ENCODE peak calls at places on chromosomes 13 and 19, in nine cellular contexts. P is adrenal gland, A is fibroblast of pulmonary artery, D is cardiac fibroblast, Q is spleen, E is CD14-positive monocyte, L is neural progenitor cell, N is right atrium auricular region, K is activated B cell treated with CpG ODN at 0.5 μM for 24 hours. C is an unnamed sample.

GRCh38 chr13:113001251-113002140 is 32.5 kb downstream of the MCF2L start:
- DNase-seq in Q (no peak), E (no peak), K (no peak), A (peak; percentile 8), L (peak; percentile 84), P (peak; percentile 93), D (peak; percentile 17), N (no peak), C (peak; percentile 48)

GRCh38 chr13:95948646-95949045 is 104.6 kb downstream of the UGGT2 start:
- DNase-seq in A (peak; percentile 48), E (no peak), L (no peak), N (no peak), K (no peak), D (peak; percentile 26), P (no peak), Q (no peak), C (no peak)

GRCh38 chr19:8698433-8699063 is at the start of gene ACTL9:
- DNase-seq in K (no peak), N (no peak), E (no peak), L (no peak), D (no peak), A (no peak), Q (no peak), P (no peak), C (no peak)

GRCh38 chr19:40553885-40554857 is 22.5 kb upstream of the SHKBP1 start:
- DNase-seq in D (no peak), Q (no peak), N (no peak), K (no peak), E (no peak), L (peak; percentile 72), A (no peak), P (no peak), C (no peak)

GRCh38 chr19:14400913-14401312 is 18.2 kb downstream of the DDX39A start:
- DNase-seq in Q (no peak), A (peak; percentile 27), L (no peak), D (no peak), P (no peak), E (no peak), K (no peak), N (no peak), C (no peak)

GRCh38 chr19:9673912-9674668 is 810 bp downstream of the ZNF562 start:
- DNase-seq in E (no peak), D (peak; percentile 6), Q (no peak), L (no peak), A (peak; percentile 4), P (no peak), K (no peak), N (no peak), C (no peak)

GRCh38 chr19:44356383-44357111 is at the start of gene ZNF112:
- DNase-seq in D (peak; percentile 95), N (peak; percentile 82), E (no peak), L (peak; percentile 94), Q (peak; percentile 85), A (peak; percentile 93), P (peak; percentile 95), K (peak; percentile 19), C (peak; percentile 61)

GRCh38 chr19:10105241-10106099 is 692 bp upstream of the PPAN start:
- DNase-seq in N (no peak), P (no peak), A (no peak), K (no peak), E (no peak), D (no peak), L (no peak), Q (no peak), C (no peak)

GRCh38 chr19:13169769-13170168 is 19.6 kb downstream of the IER2 start:
- DNase-seq in P (peak; percentile 66), L (no peak), D (peak; percentile 18), A (no peak), Q (no peak), N (no peak), K (no peak), E (no peak), C (no peak)

GRCh38 chr19:21568816-21569496 is 63.6 kb downstream of the ZNF429 start:
- DNase-seq in A (peak; percentile 15), D (peak; percentile 87), E (peak; percentile 92), K (peak; percentile 58), N (peak; percentile 88), P (peak; percentile 98), Q (no peak), L (no peak), C (no peak)

GRCh38 chr13:97600438-97601080 is 166.6 kb downstream of the RAP2A start:
- DNase-seq in Q (no peak), A (peak; percentile 91), N (no peak), L (no peak), K (no peak), E (no peak), D (peak; percentile 84), P (no peak), C (no peak)

GRCh38 chr19:35154535-35155406 is at the start of gene FXYD5:
- DNase-seq in K (peak; percentile 55), E (peak; percentile 89), D (peak; percentile 86), Q (peak; percentile 95), A (peak; percentile 87), P (peak; percentile 58), L (peak; percentile 72), N (peak; percentile 85), C (no peak)

GRCh38 chr19:11088508-11089253 is 582 bp upstream of the LDLR start:
- DNase-seq in A (no peak), N (no peak), K (no peak), L (no peak), D (peak; percentile 84), E (no peak), P (no peak), Q (no peak), C (no peak)

GRCh38 chr19:51293571-51294210 is 17.8 kb upstream of the IGLON5 start:
- DNase-seq in K (no peak), E (no peak), D (no peak), Q (no peak), N (no peak), P (no peak), L (no peak), A (no peak), C (no peak)

GRCh38 chr19:11345122-11345752 is 831 bp downstream of the TMEM205 start:
- DNase-seq in P (no peak), E (no peak), K (no peak), L (no peak), Q (no peak), A (no peak), D (no peak), N (no peak), C (no peak)

GRCh38 chr19:5850189-5850588 is 1.1 kb downstream of the FUT3 start:
- DNase-seq in K (no peak), N (no peak), A (no peak), E (no peak), Q (no peak), L (no peak), P (no peak), D (no peak), C (no peak)

GRCh38 chr19:22882797-22883196 is 50.7 kb downstream of the ZNF723 start:
- DNase-seq in K (no peak), P (no peak), Q (no peak), L (peak; percentile 2), D (peak; percentile 11), E (no peak), A (peak; percentile 34), N (no peak), C (no peak)
- TF ChIP-seq CTCF in K (no peak), P (peak; percentile 38), Q (no peak), L (peak; percentile 46), D (peak; percentile 22), E (no peak), A (no peak), N (peak; percentile 66), C (no peak)

GRCh38 chr13:91813255-91813654 is 414.8 kb downstream of the GPC5 start:
- DNase-seq in E (no peak), K (no peak), D (no peak), P (no peak), A (peak; percentile 3), N (no peak), Q (no peak), L (no peak), C (no peak)

DNA sequence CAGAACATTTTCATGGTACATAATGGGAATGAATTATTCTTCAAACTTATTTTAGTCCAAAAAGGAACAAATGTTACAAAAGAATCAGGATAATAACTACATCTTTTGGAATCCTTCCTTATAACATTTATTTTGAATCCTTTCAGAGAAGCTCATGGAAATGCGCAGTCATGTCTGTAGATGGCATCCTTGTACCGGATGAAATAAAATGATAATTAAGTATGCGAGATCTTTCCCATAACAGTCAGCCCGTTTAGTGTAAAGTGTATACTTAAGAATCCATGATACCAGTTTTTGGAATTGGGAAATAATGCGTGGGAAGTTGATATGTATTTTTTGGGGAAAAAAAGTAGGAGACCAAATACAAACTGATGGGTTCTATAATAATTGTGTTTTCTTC is 418.8 kb downstream of the GPC5 start:
- DNase-seq in Q (no peak), P (no peak), K (no peak), D (peak; percentile 21), E (no peak), A (peak; percentile 49), L (no peak), N (no peak), C (no peak)
- TF ChIP-seq CTCF in Q (no peak), P (peak; percentile 25), K (no peak), D (no peak), E (no peak), A (peak; percentile 39), L (peak; percentile 31), N (peak; percentile 53), C (no peak)

GRCh38 chr19:49417090-49417489 is 6.2 kb downstream of the PTH2 start:
- DNase-seq in D (no peak), E (no peak), Q (no peak), L (peak; percentile 37), K (no peak), A (no peak), P (no peak), N (no peak), C (no peak)
- TF ChIP-seq CTCF in D (no peak), E (no peak), Q (no peak), L (peak; percentile 25), K (no peak), A (no peak), P (no peak), N (no peak), C (no peak)

GRCh38 chr19:33388817-33389573 is 15.5 kb downstream of the CEBPG start:
- DNase-seq in L (no peak), D (no peak), P (peak; percentile 58), A (no peak), Q (no peak), E (no peak), N (no peak), K (no peak), C (no peak)
- TF ChIP-seq CTCF in L (no peak), D (no peak), P (no peak), A (no peak), Q (no peak), E (no peak), N (no peak), K (no peak), C (no peak)

C was measured in mesothelial cell of epicardium.